ENCODE peak calls at places on chromosome 22, in four cellular contexts. One of them, this sample, is unnamed.

GRCh38 chr22:41197046-41197807 is 7.9 kb upstream of the L3MBTL2 start:
- DNase-seq in stomach: peak; percentile 83
- DNase-seq in ovary: peak; percentile 87
- DNase-seq in SK-N-SH: peak; percentile 92
- DNase-seq in this sample: peak; percentile 68

GRCh38 chr22:19082101-19082500 is 40.1 kb downstream of the DGCR2 start:
- DNase-seq in stomach: no peak
- DNase-seq in ovary: no peak
- DNase-seq in SK-N-SH: no peak
- DNase-seq in this sample: no peak

GRCh38 chr22:26395926-26396325 is 33.1 kb upstream of the ASPHD2 start:
- DNase-seq in stomach: no peak
- DNase-seq in ovary: no peak
- DNase-seq in SK-N-SH: no peak
- DNase-seq in this sample: no peak

GRCh38 chr22:40498454-40499186 is 128.2 kb downstream of the SGSM3 start:
- DNase-seq in stomach: no peak
- DNase-seq in ovary: no peak
- DNase-seq in SK-N-SH: no peak
- DNase-seq in this sample: no peak

GRCh38 chr22:20775342-20775895 is 1.5 kb downstream of the SERPIND1 start:
- DNase-seq in stomach: no peak
- DNase-seq in ovary: no peak
- DNase-seq in SK-N-SH: no peak
- DNase-seq in this sample: no peak

GRCh38 chr22:42279425-42280020 is 9.1 kb upstream of the TCF20 start:
- DNase-seq in stomach: no peak
- DNase-seq in ovary: no peak
- DNase-seq in SK-N-SH: no peak
- DNase-seq in this sample: no peak

GRCh38 chr22:41915035-41915782 is at the start of gene SHISA8:
- DNase-seq in stomach: peak; percentile 67
- DNase-seq in ovary: peak; percentile 71
- DNase-seq in SK-N-SH: peak; percentile 70
- DNase-seq in this sample: peak; percentile 26

GRCh38 chr22:19880786-19881569 is 26.3 kb upstream of the GNB1L start:
- DNase-seq in stomach: no peak
- DNase-seq in ovary: peak; percentile 46
- DNase-seq in SK-N-SH: peak; percentile 51
- DNase-seq in this sample: peak; percentile 38

GRCh38 chr22:40578171-40578570 is 58.3 kb downstream of the MRTFA start:
- DNase-seq in stomach: no peak
- DNase-seq in ovary: no peak
- DNase-seq in SK-N-SH: no peak
- DNase-seq in this sample: no peak

GRCh38 chr22:20112623-20113511 is 3.0 kb upstream of the RANBP1 start:
- DNase-seq in stomach: no peak
- DNase-seq in ovary: no peak
- DNase-seq in SK-N-SH: no peak
- DNase-seq in this sample: no peak

GRCh38 chr22:37771702-37772427 is 35.9 kb upstream of the GCAT start:
- DNase-seq in stomach: no peak
- DNase-seq in ovary: no peak
- DNase-seq in SK-N-SH: no peak
- DNase-seq in this sample: no peak

GRCh38 chr22:27905638-27906037 is 13.4 kb downstream of the PITPNB start:
- DNase-seq in stomach: no peak
- DNase-seq in ovary: no peak
- DNase-seq in SK-N-SH: no peak
- DNase-seq in this sample: no peak

GRCh38 chr22:48138427-48138826 is 1376.0 kb downstream of the TBC1D22A start:
- DNase-seq in stomach: no peak
- DNase-seq in ovary: no peak
- DNase-seq in SK-N-SH: no peak
- DNase-seq in this sample: no peak

GRCh38 chr22:47786650-47787290 is 1024.3 kb downstream of the TBC1D22A start:
- DNase-seq in stomach: no peak
- DNase-seq in ovary: no peak
- DNase-seq in SK-N-SH: no peak
- DNase-seq in this sample: no peak

GRCh38 chr22:26992556-26992955 is 335.2 kb downstream of the MIAT start:
- DNase-seq in stomach: no peak
- DNase-seq in ovary: no peak
- DNase-seq in SK-N-SH: no peak
- DNase-seq in this sample: no peak

GRCh38 chr22:17891427-17892167 is 117.3 kb upstream of the BID start:
- DNase-seq in stomach: no peak
- DNase-seq in ovary: peak; percentile 37
- DNase-seq in SK-N-SH: peak; percentile 62
- DNase-seq in this sample: no peak

GRCh38 chr22:30733081-30733680 is 38.5 kb downstream of the OSBP2 start:
- DNase-seq in stomach: no peak
- DNase-seq in ovary: no peak
- DNase-seq in SK-N-SH: no peak
- DNase-seq in this sample: no peak

GRCh38 chr22:41286639-41287091 is 678 bp upstream of the RANGAP1 start:
- DNase-seq in stomach: no peak
- DNase-seq in ovary: no peak
- DNase-seq in SK-N-SH: peak; percentile 26
- DNase-seq in this sample: peak; percentile 16

GRCh38 chr22:20238567-20239062 is 29.5 kb downstream of the RTN4R start:
- DNase-seq in stomach: peak; percentile 77
- DNase-seq in ovary: peak; percentile 58
- DNase-seq in SK-N-SH: peak; percentile 89
- DNase-seq in this sample: no peak

GRCh38 chr22:29149841-29150555 is 55.7 kb upstream of the EMID1 start:
- DNase-seq in stomach: no peak
- DNase-seq in ovary: peak; percentile 31
- DNase-seq in SK-N-SH: no peak
- DNase-seq in this sample: peak; percentile 26

GRCh38 chr22:46443850-46444389 is 93.5 kb downstream of the CELSR1 start:
- DNase-seq in stomach: peak; percentile 80
- DNase-seq in ovary: no peak
- DNase-seq in SK-N-SH: no peak
- DNase-seq in this sample: no peak
- TF ChIP-seq EP300 in stomach: no peak
- TF ChIP-seq EP300 in ovary: no peak
- TF ChIP-seq EP300 in SK-N-SH: no peak
- TF ChIP-seq EP300 in this sample: no peak

GRCh38 chr22:32308191-32308590 is 49.5 kb upstream of the RFPL3 start:
- DNase-seq in stomach: no peak
- DNase-seq in ovary: no peak
- DNase-seq in SK-N-SH: no peak
- DNase-seq in this sample: no peak

GRCh38 chr22:32307617-32308016 is 50.0 kb upstream of the RFPL3 start:
- DNase-seq in stomach: no peak
- DNase-seq in ovary: no peak
- DNase-seq in SK-N-SH: no peak
- DNase-seq in this sample: no peak

GRCh38 chr22:32310777-32311176 is 46.9 kb upstream of the RFPL3 start:
- DNase-seq in stomach: peak; percentile 7
- DNase-seq in ovary: no peak
- DNase-seq in SK-N-SH: no peak
- DNase-seq in this sample: no peak

GRCh38 chr22:32309585-32310251 is 47.9 kb upstream of the RFPL3 start:
- DNase-seq in stomach: no peak
- DNase-seq in ovary: no peak
- DNase-seq in SK-N-SH: peak; percentile 52
- DNase-seq in this sample: no peak

DNA sequence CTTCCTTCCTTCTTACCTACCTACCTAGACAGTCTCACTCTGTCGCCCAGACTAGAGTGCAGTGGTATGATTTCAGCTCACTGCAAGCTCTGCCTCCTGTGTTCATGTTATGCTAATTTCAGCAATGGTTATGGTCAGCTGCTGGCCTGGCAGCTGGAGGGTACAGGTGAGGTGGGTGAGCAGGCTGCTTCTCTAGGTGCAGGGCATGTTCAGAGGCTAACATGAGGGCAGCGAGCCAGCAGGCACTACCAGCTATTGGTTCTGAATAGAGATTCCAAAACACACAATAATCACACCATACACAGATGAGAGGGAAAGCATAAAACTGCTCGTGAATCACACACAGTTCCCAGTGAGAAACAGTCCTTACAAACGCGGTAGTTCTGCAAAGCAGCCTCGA is 48.7 kb upstream of the RFPL3 start:
- DNase-seq in stomach: no peak
- DNase-seq in ovary: no peak
- DNase-seq in SK-N-SH: no peak
- DNase-seq in this sample: no peak
- TF ChIP-seq CTCF in stomach: no peak
- TF ChIP-seq CTCF in ovary: no peak
- TF ChIP-seq CTCF in SK-N-SH: no peak
- TF ChIP-seq CTCF in this sample: no peak

GRCh38 chr22:36764060-36764459 is 11.9 kb downstream of the IFT27 start:
- DNase-seq in stomach: no peak
- DNase-seq in ovary: no peak
- DNase-seq in SK-N-SH: no peak
- DNase-seq in this sample: no peak
- TF ChIP-seq EP300 in stomach: no peak
- TF ChIP-seq EP300 in ovary: no peak
- TF ChIP-seq EP300 in SK-N-SH: no peak
- TF ChIP-seq EP300 in this sample: no peak

GRCh38 chr22:39215070-39215396 is 29.7 kb downstream of the PDGFB start:
- DNase-seq in stomach: no peak
- DNase-seq in ovary: peak; percentile 4
- DNase-seq in SK-N-SH: no peak
- DNase-seq in this sample: no peak

GRCh38 chr22:39215430-39216142 is 29.2 kb downstream of the PDGFB start:
- DNase-seq in stomach: no peak
- DNase-seq in ovary: peak; percentile 10
- DNase-seq in SK-N-SH: no peak
- DNase-seq in this sample: no peak

GRCh38 chr22:39214006-39214382 is 30.8 kb downstream of the PDGFB start:
- DNase-seq in stomach: no peak
- DNase-seq in ovary: peak; percentile 13
- DNase-seq in SK-N-SH: no peak
- DNase-seq in this sample: no peak

GRCh38 chr22:39214383-39215069 is 30.3 kb downstream of the PDGFB start:
- DNase-seq in stomach: no peak
- DNase-seq in ovary: peak; percentile 7
- DNase-seq in SK-N-SH: no peak
- DNase-seq in this sample: no peak

GRCh38 chr22:39212721-39213376 is 31.9 kb downstream of the PDGFB start:
- DNase-seq in stomach: no peak
- DNase-seq in ovary: peak; percentile 14
- DNase-seq in SK-N-SH: no peak
- DNase-seq in this sample: no peak
- TF ChIP-seq CTCF in stomach: no peak
- TF ChIP-seq CTCF in ovary: no peak
- TF ChIP-seq CTCF in SK-N-SH: no peak
- TF ChIP-seq CTCF in this sample: no peak

GRCh38 chr22:45251828-45252227 is 11.1 kb upstream of the KIAA0930 start:
- DNase-seq in stomach: no peak
- DNase-seq in ovary: no peak
- DNase-seq in SK-N-SH: no peak
- DNase-seq in this sample: no peak

GRCh38 chr22:45242778-45243191 is 2.1 kb upstream of the KIAA0930 start:
- DNase-seq in stomach: peak; percentile 88
- DNase-seq in ovary: no peak
- DNase-seq in SK-N-SH: no peak
- DNase-seq in this sample: no peak

GRCh38 chr22:45240810-45241631 is at the start of gene KIAA0930:
- DNase-seq in stomach: peak; percentile 81
- DNase-seq in ovary: peak; percentile 91
- DNase-seq in SK-N-SH: peak; percentile 100
- DNase-seq in this sample: peak; percentile 73

GRCh38 chr22:45248832-45249561 is 8.3 kb upstream of the KIAA0930 start:
- DNase-seq in stomach: no peak
- DNase-seq in ovary: no peak
- DNase-seq in SK-N-SH: no peak
- DNase-seq in this sample: no peak

GRCh38 chr22:45246060-45246985 is 5.6 kb upstream of the KIAA0930 start:
- DNase-seq in stomach: peak; percentile 81
- DNase-seq in ovary: no peak
- DNase-seq in SK-N-SH: peak; percentile 73
- DNase-seq in this sample: no peak
- TF ChIP-seq EP300 in stomach: no peak
- TF ChIP-seq EP300 in ovary: no peak
- TF ChIP-seq EP300 in SK-N-SH: no peak
- TF ChIP-seq EP300 in this sample: no peak

GRCh38 chr22:50104149-50104548 is 14.3 kb downstream of the MOV10L1 start:
- DNase-seq in stomach: no peak
- DNase-seq in ovary: no peak
- DNase-seq in SK-N-SH: no peak
- DNase-seq in this sample: no peak

GRCh38 chr22:50107529-50107928 is 17.7 kb downstream of the MOV10L1 start:
- DNase-seq in stomach: no peak
- DNase-seq in ovary: no peak
- DNase-seq in SK-N-SH: no peak
- DNase-seq in this sample: no peak

GRCh38 chr22:50105529-50106100 is 15.8 kb downstream of the MOV10L1 start:
- DNase-seq in stomach: no peak
- DNase-seq in ovary: no peak
- DNase-seq in SK-N-SH: no peak
- DNase-seq in this sample: no peak

GRCh38 chr22:50101870-50102565 is 12.2 kb downstream of the MOV10L1 start:
- DNase-seq in stomach: no peak
- DNase-seq in ovary: no peak
- DNase-seq in SK-N-SH: no peak
- DNase-seq in this sample: no peak

DNA sequence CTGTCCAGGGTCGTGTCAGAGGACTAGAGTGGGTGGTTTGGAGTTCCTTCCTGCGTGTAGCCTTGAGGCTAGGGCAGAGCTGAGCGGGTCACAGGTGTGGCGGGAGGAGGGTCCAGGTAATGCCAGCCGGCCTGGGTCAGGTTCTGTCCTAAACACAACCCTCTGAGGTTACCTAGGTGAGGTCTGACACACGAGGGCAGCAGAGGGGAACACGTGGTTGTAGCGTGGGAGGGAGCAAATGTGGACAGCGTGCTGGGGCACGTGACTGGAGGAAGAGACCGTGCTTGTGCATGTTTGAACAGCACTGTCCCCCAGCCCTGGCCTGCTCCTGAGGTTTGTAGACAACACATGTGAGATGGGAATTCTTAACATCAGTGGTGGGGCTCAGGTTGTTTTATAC is 13.1 kb downstream of the MOV10L1 start:
- DNase-seq in stomach: no peak
- DNase-seq in ovary: no peak
- DNase-seq in SK-N-SH: no peak
- DNase-seq in this sample: no peak
- TF ChIP-seq CTCF in stomach: no peak
- TF ChIP-seq CTCF in ovary: no peak
- TF ChIP-seq CTCF in SK-N-SH: no peak
- TF ChIP-seq CTCF in this sample: no peak